ENCODE peak calls at places on chromosomes 16 and 17, in seven cellular contexts. D is fibroblast of lung; H is gastrocnemius medialis; A is prostate gland; Q is CD8-positive, alpha-beta T cell; P is HCT116; F is body of pancreas. M is an unnamed sample.

GRCh38 chr17:27782791-27783206 is 17.5 kb downstream of the NOS2 start:
- DNase-seq in D (no peak), F (no peak), A (no peak), H (no peak), Q (no peak), P (no peak), M (peak; percentile 35)

GRCh38 chr17:45172541-45173286 is 11.0 kb downstream of the HEXIM2 start:
- DNase-seq in A (peak; percentile 54), F (peak; percentile 80), P (peak; percentile 87), H (peak; percentile 63), Q (peak; percentile 49), D (peak; percentile 73), M (no peak)

GRCh38 chr17:77419547-77420475 is 279.0 kb downstream of the SEC14L1 start:
- DNase-seq in Q (peak; percentile 65), H (no peak), D (no peak), A (no peak), F (no peak), P (no peak), M (peak; percentile 84)

GRCh38 chr17:70006159-70006558 is 68.9 kb upstream of the KCNJ16 start:
- DNase-seq in H (no peak), Q (no peak), P (no peak), A (no peak), D (peak; percentile 12), F (no peak), M (no peak)

GRCh38 chr17:2837147-2837561 is 40.9 kb downstream of the RAP1GAP2 start:
- DNase-seq in Q (peak; percentile 47), H (no peak), D (no peak), P (no peak), F (no peak), A (no peak), M (no peak)

GRCh38 chr17:19247423-19247822 is 10.3 kb downstream of the EPN2 start:
- DNase-seq in D (no peak), Q (no peak), F (no peak), H (no peak), A (no peak), P (no peak), M (peak; percentile 10)

GRCh38 chr17:16486373-16487250 is 5.4 kb downstream of the LRRC75A start:
- DNase-seq in P (no peak), H (peak; percentile 88), D (peak; percentile 59), Q (no peak), F (peak; percentile 78), A (peak; percentile 92), M (peak; percentile 71)

GRCh38 chr17:45345554-45346254 is 28.9 kb upstream of the MAP3K14 start:
- DNase-seq in A (no peak), H (no peak), F (no peak), Q (no peak), D (peak; percentile 98), P (no peak), M (no peak)

GRCh38 chr17:76138234-76138895 is 2.7 kb downstream of the FOXJ1 start:
- DNase-seq in H (no peak), A (no peak), Q (no peak), P (no peak), F (peak; percentile 45), D (no peak), M (no peak)

GRCh38 chr16:69859105-69859969 is 91.8 kb upstream of the CLEC18A start:
- DNase-seq in Q (peak; percentile 24), F (peak; percentile 60), H (no peak), A (no peak), D (no peak), P (peak; percentile 33), M (no peak)

GRCh38 chr16:89019511-89019910 is 42.5 kb upstream of the CBFA2T3 start:
- DNase-seq in P (no peak), H (no peak), D (no peak), A (no peak), F (no peak), Q (no peak), M (no peak)

GRCh38 chr17:61465550-61466237 is 13.5 kb downstream of the TBX4 start:
- DNase-seq in F (no peak), D (no peak), A (no peak), H (no peak), Q (no peak), P (no peak), M (no peak)

GRCh38 chr17:19346351-19347255 is 15.9 kb downstream of the B9D1 start:
- DNase-seq in Q (no peak), F (peak; percentile 10), P (peak; percentile 23), H (peak; percentile 55), A (no peak), D (peak; percentile 67), M (peak; percentile 73)

GRCh38 chr16:56932588-56933265 is 785 bp downstream of the HERPUD1 start:
- DNase-seq in D (peak; percentile 79), Q (peak; percentile 30), H (peak; percentile 90), A (peak; percentile 81), F (peak; percentile 78), P (peak; percentile 38), M (peak; percentile 57)

GRCh38 chr16:56931253-56931768 is 631 bp upstream of the HERPUD1 start:
- DNase-seq in H (no peak), Q (no peak), D (no peak), P (no peak), F (no peak), A (peak; percentile 59), M (no peak)

GRCh38 chr16:56933266-56933619 is 1.3 kb downstream of the HERPUD1 start:
- DNase-seq in Q (no peak), A (no peak), F (no peak), P (no peak), H (no peak), D (no peak), M (no peak)

GRCh38 chr16:56930516-56931252 is 1.3 kb upstream of the HERPUD1 start:
- DNase-seq in F (peak; percentile 38), A (no peak), D (peak; percentile 90), P (no peak), H (no peak), Q (no peak), M (peak; percentile 48)

GRCh38 chr16:56931769-56932587 is at the start of gene HERPUD1:
- DNase-seq in Q (peak; percentile 99), F (peak; percentile 99), P (peak; percentile 92), H (peak; percentile 99), D (peak; percentile 98), A (peak; percentile 99), M (peak; percentile 99)
- TF ChIP-seq CTCF in Q (no peak), F (peak; percentile 18), P (no peak), H (no peak), D (peak; percentile 12), A (peak; percentile 49), M (no peak)

DNA sequence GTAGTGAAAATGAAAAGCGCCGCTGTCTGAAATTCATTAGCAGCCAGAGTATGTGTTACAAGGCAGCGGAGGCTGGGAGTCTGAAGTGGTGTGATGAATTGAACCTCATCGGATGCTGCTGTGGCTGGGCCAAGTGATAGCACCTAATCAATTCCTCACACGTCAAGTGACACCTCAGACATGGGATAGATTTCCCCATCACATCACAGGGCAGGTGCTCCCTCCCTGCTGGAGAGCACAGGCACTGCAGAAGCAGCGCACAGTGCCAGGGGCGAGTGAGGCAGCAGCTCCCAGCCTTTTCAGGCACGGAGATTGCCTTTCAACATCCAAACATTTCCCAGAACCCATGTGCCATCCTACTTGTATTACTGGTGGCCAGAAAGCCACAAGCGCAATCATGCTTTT is 32.2 kb downstream of the DRC3 start:
- DNase-seq in H (peak; percentile 56), P (no peak), D (no peak), F (no peak), A (no peak), Q (no peak), M (no peak)
- TF ChIP-seq CTCF in H (peak; percentile 57), P (peak; percentile 55), D (no peak), F (no peak), A (no peak), Q (no peak), M (peak; percentile 25)

DNA sequence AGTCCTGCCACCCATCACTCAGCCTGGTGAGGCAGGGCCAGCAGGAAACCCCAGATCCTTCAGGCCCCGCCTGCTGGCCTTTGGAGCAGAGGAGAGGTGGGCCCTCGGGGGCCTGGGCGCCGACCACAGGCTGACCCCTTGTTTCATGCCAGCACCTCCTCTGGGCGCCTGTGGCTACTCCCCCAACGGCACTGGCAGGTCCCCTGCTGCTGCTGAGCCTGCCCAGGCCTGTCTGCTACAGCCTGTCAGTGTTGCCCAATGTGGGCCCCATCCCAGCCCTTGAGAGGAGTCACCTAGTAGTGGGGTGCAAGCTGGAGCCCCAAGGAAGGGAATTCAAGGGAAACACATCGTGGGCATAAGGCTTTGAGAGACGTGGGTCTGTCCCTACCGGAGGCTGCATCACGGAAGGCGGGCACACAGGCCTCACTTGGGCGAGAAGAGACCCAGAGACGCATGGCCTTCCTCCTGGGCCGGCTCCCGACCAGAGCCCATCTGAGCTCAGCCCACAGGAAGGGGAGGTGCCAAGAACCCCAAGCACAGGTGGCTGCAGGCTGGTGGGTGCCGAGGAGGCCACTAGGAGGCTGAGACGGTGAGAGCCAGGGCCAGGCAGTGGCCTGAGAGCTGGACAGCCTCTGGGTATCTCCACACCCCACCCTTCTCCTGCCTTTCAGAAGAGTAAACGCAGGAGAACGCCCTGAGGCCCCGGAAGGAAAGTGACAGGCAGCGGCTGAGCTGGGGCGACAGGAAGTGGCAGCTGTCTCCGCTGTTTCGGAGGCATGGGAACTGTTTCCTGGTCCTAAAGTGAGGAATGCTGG is 8.1 kb upstream of the FASN start:
- DNase-seq in P (peak; percentile 82), H (no peak), D (peak; percentile 48), Q (peak; percentile 54), A (peak; percentile 91), F (no peak), M (peak; percentile 81)
- TF ChIP-seq CTCF in P (peak; percentile 91), H (no peak), D (peak; percentile 7), Q (peak; percentile 28), A (peak; percentile 42), F (peak; percentile 38), M (peak; percentile 48)

GRCh38 chr16:30375830-30376229 is 1.2 kb downstream of the MYL11 start:
- DNase-seq in D (no peak), A (no peak), H (no peak), F (no peak), Q (no peak), P (no peak), M (no peak)

GRCh38 chr16:30376508-30376907 is 1.9 kb downstream of the MYL11 start:
- DNase-seq in F (no peak), Q (no peak), H (no peak), D (no peak), A (no peak), P (no peak), M (no peak)

GRCh38 chr16:30377812-30378235 is 3.2 kb downstream of the MYL11 start:
- DNase-seq in A (peak; percentile 91), F (peak; percentile 83), D (peak; percentile 92), H (peak; percentile 82), P (peak; percentile 85), Q (peak; percentile 94), M (peak; percentile 92)

GRCh38 chr16:30378236-30379164 is 3.9 kb downstream of the SEPTIN1 start:
- DNase-seq in Q (peak; percentile 99), D (peak; percentile 97), F (peak; percentile 99), H (peak; percentile 97), P (peak; percentile 92), A (peak; percentile 99), M (peak; percentile 100)

DNA sequence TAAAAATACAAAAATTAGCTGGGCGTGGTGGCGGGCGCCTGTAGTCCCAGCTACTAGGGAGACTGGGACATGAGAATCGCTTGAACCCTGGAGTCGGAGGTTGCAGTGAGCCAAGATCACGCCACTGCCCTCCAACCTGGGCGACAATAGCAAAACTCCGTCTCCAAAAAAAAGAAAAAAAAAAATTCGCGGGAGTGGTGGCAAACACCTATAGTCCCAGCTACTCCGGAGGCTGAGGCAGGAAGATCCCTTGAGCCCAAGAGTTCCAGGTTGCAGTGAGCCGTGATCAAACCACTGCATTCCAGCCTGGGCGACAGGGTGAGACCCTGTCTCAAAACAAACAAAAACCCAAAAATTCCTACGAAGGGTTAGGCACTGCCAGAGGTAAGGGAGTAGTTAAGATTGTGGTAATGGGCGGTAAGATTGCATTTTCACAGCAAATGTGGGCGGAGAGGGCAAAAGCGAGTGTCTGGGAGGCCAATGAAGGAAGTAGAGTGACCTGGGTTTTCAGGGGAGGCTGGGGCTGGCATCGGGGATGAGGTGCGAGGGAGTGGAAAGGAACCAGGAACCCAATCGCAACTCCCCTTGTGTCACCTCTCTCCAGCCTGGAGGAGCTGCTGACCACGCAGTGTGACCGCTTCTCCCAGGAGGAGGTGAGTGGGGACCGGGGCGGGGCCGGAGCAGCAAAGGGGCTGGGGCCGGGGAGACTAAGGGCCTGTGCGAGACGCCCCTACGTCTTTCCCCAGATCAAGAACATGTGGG is 2.6 kb downstream of the MYL11 start:
- DNase-seq in D (no peak), H (no peak), F (no peak), P (no peak), A (no peak), Q (no peak), M (no peak)
- TF ChIP-seq CTCF in D (no peak), H (no peak), F (no peak), P (no peak), A (no peak), Q (no peak), M (no peak)

M was measured in BE2C.